ENCODE peak calls at places on chromosomes 13 and 19, in seven cellular contexts. One of them, this sample, is unnamed.

GRCh38 chr13:51729853-51730553 is 74.0 kb downstream of the DHRS12 start:
- DNase-seq in mesendoderm: peak; percentile 75
- DNase-seq in WTC11: no peak
- DNase-seq in DMS79: no peak
- DNase-seq in NCI-H69: no peak
- DNase-seq in amniotic stem cell: peak; percentile 60
- DNase-seq in suprapubic skin: peak; percentile 82
- DNase-seq in this sample: no peak

GRCh38 chr13:33208290-33208990 is 77.1 kb downstream of the STARD13 start:
- DNase-seq in mesendoderm: no peak
- DNase-seq in WTC11: no peak
- DNase-seq in DMS79: no peak
- DNase-seq in NCI-H69: peak; percentile 97
- DNase-seq in amniotic stem cell: no peak
- DNase-seq in suprapubic skin: no peak
- DNase-seq in this sample: no peak

GRCh38 chr19:27776524-27776923 is 1436.4 kb downstream of the UQCRFS1 start:
- DNase-seq in mesendoderm: no peak
- DNase-seq in WTC11: no peak
- DNase-seq in DMS79: no peak
- DNase-seq in NCI-H69: no peak
- DNase-seq in amniotic stem cell: no peak
- DNase-seq in suprapubic skin: no peak
- DNase-seq in this sample: no peak

GRCh38 chr13:95500136-95500718 is 52.3 kb upstream of the CLDN10 start:
- DNase-seq in mesendoderm: peak; percentile 37
- DNase-seq in WTC11: no peak
- DNase-seq in DMS79: no peak
- DNase-seq in NCI-H69: no peak
- DNase-seq in amniotic stem cell: no peak
- DNase-seq in suprapubic skin: no peak
- DNase-seq in this sample: peak; percentile 60

GRCh38 chr13:25165664-25166063 is 6.4 kb downstream of the AMER2 start:
- DNase-seq in mesendoderm: peak; percentile 51
- DNase-seq in WTC11: no peak
- DNase-seq in DMS79: no peak
- DNase-seq in NCI-H69: no peak
- DNase-seq in amniotic stem cell: no peak
- DNase-seq in suprapubic skin: no peak
- DNase-seq in this sample: no peak

GRCh38 chr19:50833117-50833801 is at the start of gene KLK15:
- DNase-seq in mesendoderm: no peak
- DNase-seq in WTC11: no peak
- DNase-seq in DMS79: no peak
- DNase-seq in NCI-H69: no peak
- DNase-seq in amniotic stem cell: no peak
- DNase-seq in suprapubic skin: no peak
- DNase-seq in this sample: no peak

GRCh38 chr13:106617561-106617960 is 49.6 kb upstream of the ARGLU1 start:
- DNase-seq in mesendoderm: peak; percentile 97
- DNase-seq in WTC11: no peak
- DNase-seq in DMS79: no peak
- DNase-seq in NCI-H69: peak; percentile 4
- DNase-seq in amniotic stem cell: no peak
- DNase-seq in suprapubic skin: no peak
- DNase-seq in this sample: peak; percentile 3

GRCh38 chr19:27735314-27735713 is 1477.6 kb downstream of the UQCRFS1 start:
- DNase-seq in mesendoderm: no peak
- DNase-seq in WTC11: no peak
- DNase-seq in DMS79: no peak
- DNase-seq in NCI-H69: no peak
- DNase-seq in amniotic stem cell: no peak
- DNase-seq in suprapubic skin: no peak
- DNase-seq in this sample: no peak

GRCh38 chr13:44768233-44768632 is 192.1 kb upstream of the TSC22D1 start:
- DNase-seq in mesendoderm: no peak
- DNase-seq in WTC11: no peak
- DNase-seq in DMS79: no peak
- DNase-seq in NCI-H69: no peak
- DNase-seq in amniotic stem cell: no peak
- DNase-seq in suprapubic skin: no peak
- DNase-seq in this sample: no peak

GRCh38 chr19:42229263-42229854 is 9.2 kb downstream of the ZNF526 start:
- DNase-seq in mesendoderm: no peak
- DNase-seq in WTC11: no peak
- DNase-seq in DMS79: no peak
- DNase-seq in NCI-H69: no peak
- DNase-seq in amniotic stem cell: no peak
- DNase-seq in suprapubic skin: no peak
- DNase-seq in this sample: no peak

GRCh38 chr19:6464070-6464873 is at the start of gene CRB3:
- DNase-seq in mesendoderm: peak; percentile 81
- DNase-seq in WTC11: peak; percentile 99
- DNase-seq in DMS79: peak; percentile 87
- DNase-seq in NCI-H69: peak; percentile 62
- DNase-seq in amniotic stem cell: no peak
- DNase-seq in suprapubic skin: peak; percentile 83
- DNase-seq in this sample: peak; percentile 99

GRCh38 chr19:2252481-2253105 is 3.5 kb downstream of the AMH start:
- DNase-seq in mesendoderm: no peak
- DNase-seq in WTC11: peak; percentile 39
- DNase-seq in DMS79: no peak
- DNase-seq in NCI-H69: no peak
- DNase-seq in amniotic stem cell: no peak
- DNase-seq in suprapubic skin: no peak
- DNase-seq in this sample: peak; percentile 58

GRCh38 chr19:35446194-35446593 is 1.9 kb upstream of the FFAR2 start:
- DNase-seq in mesendoderm: no peak
- DNase-seq in WTC11: no peak
- DNase-seq in DMS79: no peak
- DNase-seq in NCI-H69: no peak
- DNase-seq in amniotic stem cell: no peak
- DNase-seq in suprapubic skin: no peak
- DNase-seq in this sample: no peak

GRCh38 chr13:89803839-89804238 is 1543.6 kb upstream of the MIR17HG start:
- DNase-seq in mesendoderm: no peak
- DNase-seq in WTC11: no peak
- DNase-seq in DMS79: no peak
- DNase-seq in NCI-H69: no peak
- DNase-seq in amniotic stem cell: no peak
- DNase-seq in suprapubic skin: no peak
- DNase-seq in this sample: no peak

GRCh38 chr19:7910321-7911161 is 4.1 kb upstream of the TGFBR3L start:
- DNase-seq in mesendoderm: no peak
- DNase-seq in WTC11: no peak
- DNase-seq in DMS79: no peak
- DNase-seq in NCI-H69: no peak
- DNase-seq in amniotic stem cell: no peak
- DNase-seq in suprapubic skin: peak; percentile 60
- DNase-seq in this sample: no peak

GRCh38 chr13:59458908-59459579 is 704.7 kb downstream of the DIAPH3 start:
- DNase-seq in mesendoderm: peak; percentile 32
- DNase-seq in WTC11: no peak
- DNase-seq in DMS79: no peak
- DNase-seq in NCI-H69: peak; percentile 88
- DNase-seq in amniotic stem cell: peak; percentile 55
- DNase-seq in suprapubic skin: no peak
- DNase-seq in this sample: peak; percentile 31